ENCODE peak calls at places on chromosomes 2 and 18, in four cellular contexts. I is neuronal stem cell; S is CD8-positive, alpha-beta memory T cell; D is mammary epithelial cell. B is an unnamed sample.
A peak's percentile ranks its signal among the peaks of the same experiment; 100 is the strongest.

GRCh38 chr2:214577769-214578168 is 166.9 kb downstream of the VWC2L start:
- DNase-seq in S (no peak), I (no peak), D (peak; percentile 26), B (no peak)

GRCh38 chr2:80670763-80671162 is 366.2 kb upstream of the LRRTM1 start:
- DNase-seq in D (no peak), S (no peak), I (no peak), B (no peak)

GRCh38 chr2:186962085-186962747 is 113.2 kb upstream of the ZSWIM2 start:
- DNase-seq in D (no peak), S (no peak), I (no peak), B (no peak)

GRCh38 chr2:183117226-183117625 is 7.0 kb upstream of the NUP35 start:
- DNase-seq in D (no peak), S (no peak), I (no peak), B (no peak)

GRCh38 chr18:57901819-57902600 is 98.9 kb upstream of the ATP8B1 start:
- DNase-seq in D (peak; percentile 96), S (no peak), I (no peak), B (no peak)

GRCh38 chr2:70956141-70956540 is 20.4 kb downstream of the ATP6V1B1 start:
- DNase-seq in I (no peak), S (no peak), D (no peak), B (no peak)

GRCh38 chr2:13193900-13194299 is 477.2 kb downstream of the TRIB2 start:
- DNase-seq in D (peak; percentile 5), I (peak; percentile 24), S (no peak), B (peak; percentile 16)

GRCh38 chr2:158650646-158651357 is 144.3 kb upstream of the DAPL1 start:
- DNase-seq in I (no peak), D (no peak), S (no peak), B (no peak)

GRCh38 chr2:32825291-32825712 is 121.5 kb upstream of the LTBP1 start:
- DNase-seq in I (no peak), S (no peak), D (peak; percentile 32), B (no peak)

GRCh38 chr2:101770672-101771071 is 73.2 kb downstream of the MAP4K4 start:
- DNase-seq in S (no peak), D (peak; percentile 57), I (no peak), B (no peak)

GRCh38 chr2:10498525-10499274 is 50.6 kb upstream of the ODC1 start:
- DNase-seq in I (no peak), D (no peak), S (no peak), B (no peak)

GRCh38 chr2:235591921-235592320 is 98.1 kb downstream of the AGAP1 start:
- DNase-seq in S (no peak), I (no peak), D (peak; percentile 89), B (no peak)

GRCh38 chr2:109685453-109685852 is 71.3 kb downstream of the SOWAHC start:
- DNase-seq in S (no peak), D (no peak), I (no peak), B (no peak)

GRCh38 chr18:28365406-28365805 is 188.5 kb upstream of the CDH2 start:
- DNase-seq in I (no peak), S (no peak), D (peak; percentile 76), B (no peak)

GRCh38 chr2:175180701-175181103 is 808 bp downstream of the ATP5MC3 start:
- DNase-seq in S (peak; percentile 59), I (no peak), D (peak; percentile 65), B (no peak)

GRCh38 chr2:41870948-41871522 is 176.8 kb upstream of the PKDCC start:
- DNase-seq in D (no peak), I (no peak), S (no peak), B (peak; percentile 35)

GRCh38 chr2:213159768-213160167 is 8.4 kb upstream of the IKZF2 start:
- DNase-seq in S (no peak), I (no peak), D (no peak), B (no peak)

GRCh38 chr2:160278101-160278888 is 78.2 kb upstream of the ITGB6 start:
- DNase-seq in I (no peak), S (no peak), D (no peak), B (no peak)

GRCh38 chr2:133171396-133172004 is 396.8 kb downstream of the NCKAP5 start:
- DNase-seq in D (peak; percentile 53), S (no peak), I (peak; percentile 71), B (peak; percentile 67)

GRCh38 chr2:176398783-176399182 is 129.5 kb downstream of the MTX2 start:
- DNase-seq in S (no peak), D (no peak), I (no peak), B (no peak)

DNA sequence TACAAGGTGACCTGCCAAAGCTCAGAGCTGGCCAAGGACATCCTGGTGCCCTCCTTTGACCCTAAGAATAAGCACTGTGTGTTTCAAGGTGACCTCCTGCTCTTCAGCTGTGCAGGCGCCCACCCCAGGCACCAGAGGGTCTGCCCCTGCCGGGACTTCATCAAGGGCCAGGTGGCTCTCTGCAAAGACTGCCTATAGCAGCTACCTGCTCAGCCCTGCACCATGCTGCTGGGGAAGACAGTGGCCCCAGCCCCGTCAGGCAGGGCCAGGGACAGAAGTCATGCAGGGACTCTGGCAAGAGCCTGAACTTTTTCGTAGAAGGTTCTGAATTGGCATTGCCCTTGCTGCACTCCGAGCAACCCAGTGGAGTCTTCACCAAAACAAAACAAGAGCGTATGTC is 194.8 kb downstream of the MGAT5 start:
- DNase-seq in I (no peak), D (no peak), S (no peak), B (no peak)
- H3K4me1 ChIP-seq in I (peaks cover 6% of the 10 kb centered on the region), D (peaks cover 8% of the 10 kb centered on the region), S (no peaks in the 10 kb centered on the region), B (peaks cover 9% of the 10 kb centered on the region)

GRCh38 chr2:121245913-121246312 is 39.1 kb downstream of the TFCP2L1 start:
- DNase-seq in I (no peak), S (no peak), D (no peak), B (no peak)
- H3K4me1 ChIP-seq in I (no peaks in the 10 kb centered on the region), S (no peaks in the 10 kb centered on the region), D (peaks cover 4% of the 10 kb centered on the region), B (peaks cover 4% of the 10 kb centered on the region)

GRCh38 chr18:79404567-79404910 is 8.8 kb downstream of the NFATC1 start:
- DNase-seq in D (no peak), I (no peak), S (no peak), B (no peak)

GRCh38 chr18:79403723-79404566 is 8.2 kb downstream of the NFATC1 start:
- DNase-seq in S (peak; percentile 49), I (no peak), D (peak; percentile 24), B (no peak)

GRCh38 chr18:79406708-79407107 is 11.0 kb downstream of the NFATC1 start:
- DNase-seq in I (no peak), D (no peak), S (peak; percentile 47), B (no peak)

GRCh38 chr18:79405019-79405780 is 9.5 kb downstream of the NFATC1 start:
- DNase-seq in S (peak; percentile 54), I (no peak), D (no peak), B (no peak)

GRCh38 chr18:79405781-79406575 is 10.2 kb downstream of the NFATC1 start:
- DNase-seq in I (no peak), D (no peak), S (peak; percentile 94), B (no peak)
- H3K4me1 ChIP-seq in I (no peaks in the 10 kb centered on the region), D (peaks cover 9% of the 10 kb centered on the region), S (peaks cover 60% of the 10 kb centered on the region), B (peaks cover 2% of the 10 kb centered on the region)

GRCh38 chr2:232075859-232076258 is 114.3 kb downstream of the DIS3L2 start:
- DNase-seq in D (no peak), I (no peak), S (no peak), B (no peak)
- H3K4me1 ChIP-seq in D (peaks cover 15% of the 10 kb centered on the region), I (peaks cover 2% of the 10 kb centered on the region), S (peaks cover 11% of the 10 kb centered on the region), B (no peaks in the 10 kb centered on the region)

GRCh38 chr18:13542520-13542847 is 183.9 kb downstream of the FAM210A start:
- DNase-seq in I (no peak), S (no peak), D (no peak), B (no peak)

GRCh38 chr18:13539050-13539449 is 187.3 kb downstream of the FAM210A start:
- DNase-seq in S (peak; percentile 57), D (no peak), I (no peak), B (no peak)

GRCh38 chr18:13539843-13540535 is 186.4 kb downstream of the FAM210A start:
- DNase-seq in S (no peak), D (no peak), I (no peak), B (no peak)

GRCh38 chr18:13541621-13542519 is 184.5 kb downstream of the FAM210A start:
- DNase-seq in D (no peak), I (no peak), S (no peak), B (no peak)

DNA sequence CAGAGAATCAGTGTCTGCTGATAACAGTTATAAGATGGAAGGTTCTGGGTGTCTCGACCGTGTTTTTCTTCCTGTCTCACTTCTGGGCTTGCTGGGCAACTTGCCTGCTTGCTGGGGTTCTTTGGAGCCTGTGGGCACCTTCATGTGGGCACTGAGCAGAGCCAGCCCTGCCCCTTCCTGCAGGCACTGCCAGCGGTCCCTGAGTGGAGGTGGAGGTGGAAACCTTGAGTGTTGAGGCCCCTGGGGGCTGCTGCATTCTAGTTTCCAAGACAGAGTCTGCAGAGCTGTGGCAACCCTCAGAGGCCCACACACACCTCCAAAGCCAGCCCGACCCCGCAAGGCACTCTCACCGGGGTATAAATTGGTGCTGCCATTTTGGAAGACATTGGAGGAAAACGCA is 185.6 kb downstream of the FAM210A start:
- DNase-seq in I (no peak), S (no peak), D (no peak), B (no peak)
- H3K4me1 ChIP-seq in I (no peaks in the 10 kb centered on the region), S (peaks cover 25% of the 10 kb centered on the region), D (no peaks in the 10 kb centered on the region), B (peaks cover 2% of the 10 kb centered on the region)

DNA sequence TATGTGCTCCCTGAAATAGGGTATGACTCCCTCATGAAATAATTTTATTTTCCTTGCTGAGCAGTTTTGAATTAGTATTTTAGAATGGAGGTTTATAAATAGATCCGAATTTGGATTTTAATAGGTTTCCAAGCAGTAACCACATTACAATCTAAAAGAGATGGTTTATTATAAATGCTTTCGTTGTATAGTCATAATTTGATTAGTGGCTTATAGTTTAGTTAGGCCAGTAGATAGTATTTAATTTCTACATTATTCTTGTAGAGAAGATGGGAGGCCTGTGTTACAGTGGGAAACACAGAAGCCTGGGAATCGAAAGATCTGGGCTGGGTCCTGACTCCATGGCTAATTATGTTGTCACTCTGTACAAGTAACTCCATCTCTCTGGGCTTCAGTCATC is 6.7 kb downstream of the CAB39 start:
- DNase-seq in S (no peak), I (no peak), D (no peak), B (no peak)
- H3K4me1 ChIP-seq in S (peaks cover 86% of the 10 kb centered on the region), I (peaks cover 2% of the 10 kb centered on the region), D (peaks cover 25% of the 10 kb centered on the region), B (peaks cover 4% of the 10 kb centered on the region)

GRCh38 chr2:226158229-226158628 is 641.4 kb downstream of the IRS1 start:
- DNase-seq in S (no peak), D (no peak), I (no peak), B (no peak)

GRCh38 chr2:226151157-226151556 is 648.5 kb downstream of the IRS1 start:
- DNase-seq in S (no peak), I (no peak), D (no peak), B (no peak)

GRCh38 chr2:226155476-226155875 is 644.1 kb downstream of the IRS1 start:
- DNase-seq in I (no peak), S (no peak), D (no peak), B (no peak)

GRCh38 chr2:226154610-226155009 is 645.0 kb downstream of the IRS1 start:
- DNase-seq in I (no peak), S (no peak), D (no peak), B (no peak)

DNA sequence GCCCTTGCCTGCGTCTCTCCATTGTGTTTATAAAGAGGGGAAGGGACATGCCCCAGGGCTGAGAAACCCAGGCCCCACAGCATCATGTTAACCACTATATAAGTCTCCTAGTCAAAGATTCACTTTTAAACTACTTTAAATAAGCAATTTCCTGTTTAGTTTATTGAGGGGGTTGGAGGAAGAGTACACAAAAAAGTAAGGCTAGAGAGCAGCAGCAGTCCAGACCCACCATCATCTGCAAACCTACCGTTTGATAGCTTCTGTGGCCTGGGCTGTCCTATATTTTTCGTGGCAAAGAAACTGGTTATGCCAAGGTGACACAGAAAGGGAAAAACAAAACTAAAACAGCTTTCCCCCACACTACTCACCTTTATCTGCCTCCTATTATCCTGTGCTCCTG is 646.1 kb downstream of the IRS1 start:
- DNase-seq in I (no peak), D (no peak), S (no peak), B (no peak)
- H3K4me1 ChIP-seq in I (peaks cover 15% of the 10 kb centered on the region), D (no peaks in the 10 kb centered on the region), S (no peaks in the 10 kb centered on the region), B (no peaks in the 10 kb centered on the region)